ENCODE peak calls at places on chromosomes 4 and X, in ten cellular contexts. I is HFF-Myc, K is gastrocnemius medialis, G is K562, T is mucosa of descending colon, V is IMR-90, S is stomach, X is fibroblast of lung, N is AG10803, H is Peyer's patch. W is an unnamed sample.

GRCh38 chr4:152778656-152779512 is 646 bp downstream of the TIGD4 start:
- DNase-seq in I (no peak), K (no peak), G (no peak), T (no peak), V (peak), S (peak), X (no peak), N (peak), H (peak), W (no peak)

GRCh38 chr4:3791910-3792542 is 25.8 kb downstream of the ADRA2C start:
- DNase-seq in I (no peak), K (no peak), G (peak), T (peak), V (peak), S (peak), X (peak), N (no peak), H (no peak), W (peak)

GRCh38 chrX:24790166-24790565 is 96.4 kb downstream of the POLA1 start:
- DNase-seq in I (no peak), K (no peak), G (no peak), T (no peak), V (no peak), S (no peak), X (no peak), N (no peak), H (no peak), W (no peak)

GRCh38 chrX:7147978-7148824 is at the start of gene PUDP:
- DNase-seq in I (no peak), K (peak), G (peak), T (peak), V (peak), S (peak), X (peak), N (peak), H (peak), W (no peak)

GRCh38 chr4:890036-890695 is 42.0 kb downstream of the GAK start:
- DNase-seq in I (no peak), K (no peak), G (no peak), T (no peak), V (no peak), S (no peak), X (no peak), N (no peak), H (no peak), W (no peak)

GRCh38 chrX:69988955-69989394 is 60.8 kb downstream of the AWAT2 start:
- DNase-seq in I (no peak), K (no peak), G (no peak), T (no peak), V (no peak), S (peak), X (no peak), N (no peak), H (no peak), W (no peak)

GRCh38 chrX:107730298-107730655 is 45.3 kb downstream of the TSC22D3 start:
- DNase-seq in I (no peak), K (no peak), G (no peak), T (no peak), V (no peak), S (no peak), X (no peak), N (no peak), H (no peak), W (no peak)

GRCh38 chr4:128782875-128783614 is 26.5 kb upstream of the JADE1 start:
- DNase-seq in I (no peak), K (peak), G (no peak), T (no peak), V (peak), S (no peak), X (peak), N (peak), H (no peak), W (no peak)

GRCh38 chrX:38220024-38220935 is at the start of gene SRPX:
- DNase-seq in I (peak), K (no peak), G (peak), T (peak), V (peak), S (peak), X (peak), N (peak), H (no peak), W (no peak)

GRCh38 chrX:2710496-2710895 is 19.4 kb downstream of the CD99 start:
- DNase-seq in I (no peak), K (no peak), G (no peak), T (no peak), V (no peak), S (no peak), X (peak), N (no peak), H (no peak), W (no peak)

GRCh38 chr4:1981251-1982055 is 27.3 kb downstream of the NELFA start:
- DNase-seq in I (no peak), K (no peak), G (peak), T (no peak), V (peak), S (peak), X (no peak), N (peak), H (no peak), W (no peak)

GRCh38 chr4:10571896-10572295 is 112.7 kb downstream of the CLNK start:
- DNase-seq in I (no peak), K (no peak), G (no peak), T (no peak), V (no peak), S (no peak), X (peak), N (no peak), H (no peak), W (no peak)

GRCh38 chrX:143633530-143634372 is 2.1 kb downstream of the SLITRK4 start:
- DNase-seq in I (no peak), K (peak), G (no peak), T (peak), V (no peak), S (no peak), X (no peak), N (no peak), H (no peak), W (no peak)

GRCh38 chr4:150849016-150849415 is 166.1 kb downstream of the LRBA start:
- DNase-seq in I (no peak), K (no peak), G (no peak), T (no peak), V (no peak), S (no peak), X (peak), N (no peak), H (no peak), W (no peak)

GRCh38 chrX:11533211-11533651 is 132.5 kb downstream of the ARHGAP6 start:
- DNase-seq in I (peak), K (no peak), G (peak), T (no peak), V (peak), S (no peak), X (peak), N (peak), H (no peak), W (peak)

GRCh38 chr4:42501624-42502401 is 104.5 kb downstream of the SHISA3 start:
- DNase-seq in I (no peak), K (no peak), G (no peak), T (no peak), V (no peak), S (no peak), X (no peak), N (no peak), H (no peak), W (peak)

GRCh38 chr4:20618010-20618409 is 82.2 kb upstream of the PACRGL start:
- DNase-seq in I (no peak), K (peak), G (no peak), T (no peak), V (no peak), S (no peak), X (no peak), N (peak), H (no peak), W (no peak)

GRCh38 chrX:56920338-56920997 is 74.9 kb downstream of the SPIN3 start:
- DNase-seq in I (no peak), K (no peak), G (no peak), T (no peak), V (no peak), S (no peak), X (no peak), N (no peak), H (no peak), W (no peak)
- H3K4me3 ChIP-seq in I (no peak), K (no peak), G (no peak), T (no peak), V (no peak), S (no peak), X (no peak), N (no peak), H (no peak), W (no peak)

DNA sequence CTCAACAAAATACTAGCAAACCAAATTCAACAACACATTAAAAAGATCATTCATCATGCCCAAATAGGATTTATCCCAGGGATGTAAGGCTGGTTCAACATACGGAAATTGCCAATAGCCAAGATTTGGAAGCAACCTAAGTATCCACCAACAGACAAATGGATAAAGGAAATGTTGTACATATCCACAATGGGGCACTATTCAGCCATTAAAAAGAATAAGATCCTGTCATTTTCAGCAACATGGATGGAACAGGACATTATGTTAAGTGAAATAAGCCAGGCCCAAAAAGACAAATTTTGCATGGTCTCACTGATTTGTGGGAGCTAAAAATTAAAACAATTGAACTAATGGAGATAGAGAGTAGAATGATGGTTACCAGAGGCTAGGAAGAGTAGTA is 82.0 kb upstream of the FAM241A start:
- DNase-seq in I (no peak), K (no peak), G (no peak), T (no peak), V (no peak), S (no peak), X (no peak), N (no peak), H (no peak), W (no peak)
- TF ChIP-seq CTCF in I (no peak), K (no peak), G (peak), T (no peak), V (no peak), S (no peak), X (no peak), N (no peak), H (no peak), W (no peak)

DNA sequence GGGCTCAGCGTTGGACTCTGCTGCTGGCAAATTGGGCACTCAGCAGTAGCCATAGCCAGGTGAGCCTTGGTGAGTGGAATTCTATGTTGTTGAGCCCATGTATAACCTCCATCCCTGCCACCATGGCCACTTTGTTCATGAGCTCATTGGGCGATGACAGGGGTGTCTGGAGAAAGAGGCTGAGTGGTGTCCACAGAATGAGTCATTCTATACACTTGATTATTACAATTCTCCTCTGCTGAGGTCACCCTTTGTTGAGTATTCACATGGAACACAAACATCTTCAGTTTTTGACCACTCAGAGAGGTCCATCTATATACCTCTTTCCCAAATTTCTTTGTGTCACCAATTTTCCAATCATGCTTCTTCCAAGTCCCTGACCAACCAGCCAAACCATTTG is 1341.7 kb downstream of the PCDH7 start:
- DNase-seq in I (no peak), K (no peak), G (no peak), T (no peak), V (no peak), S (no peak), X (no peak), N (no peak), H (no peak), W (no peak)
- H3K4me3 ChIP-seq in I (no peak), K (no peak), G (no peak), T (no peak), V (no peak), S (no peak), X (no peak), N (no peak), H (no peak), W (no peak)

DNA sequence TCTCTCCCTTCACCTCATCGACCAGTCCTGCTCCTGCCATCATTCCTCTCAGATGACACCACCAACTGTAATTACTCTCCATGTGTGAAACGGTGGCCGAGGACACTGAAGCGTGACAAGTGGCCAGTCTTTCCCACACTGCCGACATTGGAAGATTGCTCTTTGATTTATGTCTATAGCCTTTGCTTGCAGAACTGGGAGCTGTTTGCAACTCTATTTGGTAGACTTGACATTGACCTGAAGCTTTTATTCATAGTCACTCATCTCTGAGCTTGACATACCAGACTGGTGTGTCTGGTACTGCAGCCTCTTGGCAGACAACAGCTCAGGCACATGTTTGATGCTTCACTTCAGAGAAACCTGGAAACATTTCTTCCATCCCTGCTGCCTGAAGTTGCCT is 121.8 kb upstream of the GALNT7 start:
- DNase-seq in I (no peak), K (no peak), G (no peak), T (no peak), V (peak), S (no peak), X (peak), N (no peak), H (no peak), W (no peak)
- TF ChIP-seq CTCF in I (no peak), K (no peak), G (no peak), T (no peak), V (no peak), S (no peak), X (no peak), N (no peak), H (no peak), W (no peak)

GRCh38 chrX:124354648-124355047 is 8.3 kb downstream of the SH2D1A start:
- DNase-seq in I (no peak), K (no peak), G (no peak), T (no peak), V (no peak), S (no peak), X (no peak), N (no peak), H (no peak), W (no peak)
- H3K4me3 ChIP-seq in I (no peak), K (no peak), G (no peak), T (no peak), V (no peak), S (no peak), X (no peak), N (no peak), H (no peak), W (no peak)

GRCh38 chr4:71614626-71615025 is 169.3 kb downstream of the GC start:
- DNase-seq in I (no peak), K (no peak), G (no peak), T (peak), V (no peak), S (no peak), X (no peak), N (no peak), H (no peak), W (peak)
- TF ChIP-seq CTCF in I (no peak), K (no peak), G (no peak), T (no peak), V (no peak), S (no peak), X (no peak), N (no peak), H (no peak), W (no peak)

GRCh38 chrX:84729809-84730208 is 227.6 kb upstream of the HDX start:
- DNase-seq in I (no peak), K (no peak), G (peak), T (no peak), V (peak), S (no peak), X (peak), N (peak), H (no peak), W (no peak)
- H3K4me3 ChIP-seq in I (no peak), K (no peak), G (no peak), T (no peak), V (no peak), S (no peak), X (no peak), N (no peak), H (no peak), W (no peak)